ENCODE peak calls at places on chromosomes 7 and 10, in five cellular contexts. One of them, this sample, is unnamed.

GRCh38 chr10:22386396-22386928 is 41.2 kb downstream of the SPAG6 start:
- DNase-seq in hypothalamus: no peak
- DNase-seq in GM18507: no peak
- DNase-seq in GM03348: no peak
- DNase-seq in A549: no peak
- DNase-seq in this sample: no peak

GRCh38 chr7:98051118-98051744 is 55.4 kb upstream of the LMTK2 start:
- DNase-seq in GM18507: peak
- DNase-seq in hypothalamus: peak
- DNase-seq in GM03348: no peak
- DNase-seq in A549: no peak
- DNase-seq in this sample: peak

GRCh38 chr7:139857791-139858190 is 28.7 kb downstream of the TBXAS1 start:
- DNase-seq in hypothalamus: no peak
- DNase-seq in GM03348: no peak
- DNase-seq in GM18507: no peak
- DNase-seq in A549: no peak
- DNase-seq in this sample: no peak

GRCh38 chr10:60348982-60349381 is 40.7 kb downstream of the ANK3 start:
- DNase-seq in GM03348: no peak
- DNase-seq in hypothalamus: no peak
- DNase-seq in A549: no peak
- DNase-seq in GM18507: no peak
- DNase-seq in this sample: no peak

GRCh38 chr10:10967029-10967428 is 50.6 kb upstream of the CELF2 start:
- DNase-seq in hypothalamus: no peak
- DNase-seq in A549: no peak
- DNase-seq in GM18507: no peak
- DNase-seq in GM03348: no peak
- DNase-seq in this sample: no peak

GRCh38 chr10:70603439-70603778 is 868 bp upstream of the PRF1 start:
- DNase-seq in GM03348: no peak
- DNase-seq in GM18507: no peak
- DNase-seq in hypothalamus: no peak
- DNase-seq in A549: no peak
- DNase-seq in this sample: no peak

GRCh38 chr7:141462958-141463357 is 88.3 kb upstream of the AGK start:
- DNase-seq in GM18507: no peak
- DNase-seq in GM03348: no peak
- DNase-seq in A549: no peak
- DNase-seq in hypothalamus: no peak
- DNase-seq in this sample: no peak

GRCh38 chr10:11898372-11899066 is 75.4 kb downstream of the PROSER2 start:
- DNase-seq in A549: peak
- DNase-seq in GM03348: no peak
- DNase-seq in GM18507: no peak
- DNase-seq in hypothalamus: no peak
- DNase-seq in this sample: no peak

GRCh38 chr10:43585046-43585445 is 10.6 kb upstream of the ZNF239 start:
- DNase-seq in A549: no peak
- DNase-seq in hypothalamus: no peak
- DNase-seq in GM03348: no peak
- DNase-seq in GM18507: no peak
- DNase-seq in this sample: no peak

GRCh38 chr7:116702046-116702445 is 30.1 kb downstream of the MET start:
- DNase-seq in hypothalamus: no peak
- DNase-seq in GM18507: no peak
- DNase-seq in A549: no peak
- DNase-seq in GM03348: no peak
- DNase-seq in this sample: no peak

GRCh38 chr7:98278408-98278807 is 3.1 kb upstream of the BRI3 start:
- DNase-seq in hypothalamus: no peak
- DNase-seq in A549: no peak
- DNase-seq in GM18507: no peak
- DNase-seq in GM03348: no peak
- DNase-seq in this sample: no peak

GRCh38 chr10:1050555-1050954 is 1.6 kb upstream of the IDI1 start:
- DNase-seq in hypothalamus: no peak
- DNase-seq in A549: peak
- DNase-seq in GM18507: no peak
- DNase-seq in GM03348: no peak
- DNase-seq in this sample: no peak

GRCh38 chr10:7471720-7472367 is 61.0 kb upstream of the SFMBT2 start:
- DNase-seq in GM03348: no peak
- DNase-seq in A549: no peak
- DNase-seq in GM18507: peak
- DNase-seq in hypothalamus: no peak
- DNase-seq in this sample: peak

GRCh38 chr7:101630591-101630990 is 1.5 kb upstream of the MYL10 start:
- DNase-seq in hypothalamus: no peak
- DNase-seq in GM03348: no peak
- DNase-seq in A549: no peak
- DNase-seq in GM18507: no peak
- DNase-seq in this sample: no peak

GRCh38 chr10:110529596-110530011 is 31.9 kb downstream of the DUSP5 start:
- DNase-seq in hypothalamus: no peak
- DNase-seq in GM18507: no peak
- DNase-seq in A549: no peak
- DNase-seq in GM03348: no peak
- DNase-seq in this sample: no peak

GRCh38 chr7:114310344-114311118 is 104.1 kb upstream of the FOXP2 start:
- DNase-seq in A549: no peak
- DNase-seq in GM18507: no peak
- DNase-seq in hypothalamus: no peak
- DNase-seq in GM03348: no peak
- DNase-seq in this sample: no peak

GRCh38 chr10:3972460-3973366 is 187.7 kb upstream of the KLF6 start:
- DNase-seq in GM03348: peak
- DNase-seq in A549: no peak
- DNase-seq in GM18507: no peak
- DNase-seq in hypothalamus: no peak
- DNase-seq in this sample: no peak

GRCh38 chr10:45672201-45673073 is at the start of gene ZFAND4:
- DNase-seq in GM18507: peak
- DNase-seq in GM03348: peak
- DNase-seq in hypothalamus: peak
- DNase-seq in A549: peak
- DNase-seq in this sample: peak

GRCh38 chr10:98466916-98467505 is 20.3 kb upstream of the HPS1 start:
- DNase-seq in GM18507: no peak
- DNase-seq in GM03348: no peak
- DNase-seq in A549: no peak
- DNase-seq in hypothalamus: no peak
- DNase-seq in this sample: no peak